ENCODE peak calls at places on chromosomes 13 and 19, in seven cellular contexts. H is HepG2; N is cardiac muscle cell; A is neuronal stem cell; K is CD4-positive, CD25-positive, alpha-beta regulatory T cell; D is adrenal gland; X is GM23338. P is an unnamed sample.

GRCh38 chr19:7699003-7699402 is 2.9 kb downstream of the FCER2 start:
- DNase-seq in H (no peak), N (no peak), A (no peak), K (no peak), D (no peak), X (no peak), P (no peak)

GRCh38 chr13:24107955-24108614 is 52.4 kb upstream of the SPATA13 start:
- DNase-seq in H (no peak), N (no peak), A (no peak), K (no peak), D (no peak), X (peak; percentile 43), P (no peak)

GRCh38 chr13:23695711-23696512 is 125.7 kb downstream of the TNFRSF19 start:
- DNase-seq in H (no peak), N (no peak), A (no peak), K (peak; percentile 90), D (no peak), X (peak; percentile 67), P (peak; percentile 50)

GRCh38 chr13:93344048-93344447 is 117.4 kb downstream of the GPC6 start:
- DNase-seq in H (peak; percentile 54), N (no peak), A (no peak), K (no peak), D (no peak), X (no peak), P (no peak)

GRCh38 chr13:80814541-80814940 is 473.6 kb upstream of the SPRY2 start:
- DNase-seq in H (no peak), N (no peak), A (no peak), K (no peak), D (no peak), X (no peak), P (no peak)

GRCh38 chr19:9070066-9070465 is 16.8 kb upstream of the OR1M1 start:
- DNase-seq in H (no peak), N (no peak), A (peak; percentile 57), K (no peak), D (no peak), X (peak; percentile 74), P (no peak)

GRCh38 chr19:45419396-45419795 is 4.3 kb downstream of the ERCC1 start:
- DNase-seq in H (no peak), N (no peak), A (no peak), K (peak; percentile 58), D (no peak), X (no peak), P (no peak)

GRCh38 chr19:7502552-7502951 is 13.4 kb upstream of the ZNF358 start:
- DNase-seq in H (no peak), N (no peak), A (no peak), K (no peak), D (no peak), X (no peak), P (no peak)

GRCh38 chr19:50482886-50483285 is 6.2 kb upstream of the GARIN5A start:
- DNase-seq in H (no peak), N (no peak), A (no peak), K (no peak), D (no peak), X (no peak), P (no peak)

GRCh38 chr19:47754206-47755064 is 9.1 kb downstream of the NOP53 start:
- DNase-seq in H (no peak), N (no peak), A (no peak), K (no peak), D (no peak), X (no peak), P (no peak)

GRCh38 chr19:45528149-45528743 is 21.0 kb downstream of the VASP start:
- DNase-seq in H (no peak), N (no peak), A (no peak), K (no peak), D (no peak), X (peak; percentile 85), P (peak; percentile 66)

GRCh38 chr13:29754486-29754806 is 96.0 kb downstream of the UBL3 start:
- DNase-seq in H (peak; percentile 47), N (no peak), A (peak; percentile 11), K (peak; percentile 30), D (no peak), X (peak; percentile 79), P (no peak)

GRCh38 chr13:42745655-42746054 is 35.7 kb upstream of the FAM216B start:
- DNase-seq in H (no peak), N (no peak), A (no peak), K (no peak), D (no peak), X (no peak), P (no peak)

GRCh38 chr19:6811906-6812305 is 39.4 kb downstream of the VAV1 start:
- DNase-seq in H (peak; percentile 31), N (no peak), A (no peak), K (peak; percentile 38), D (no peak), X (peak; percentile 66), P (peak; percentile 40)

GRCh38 chr19:14187586-14187985 is 18.4 kb downstream of the ADGRL1 start:
- DNase-seq in H (no peak), N (no peak), A (no peak), K (no peak), D (no peak), X (no peak), P (no peak)

GRCh38 chr19:44278181-44278690 is 18.6 kb downstream of the ZNF233 start:
- DNase-seq in H (no peak), N (no peak), A (no peak), K (no peak), D (no peak), X (no peak), P (no peak)

GRCh38 chr13:97266328-97266727 is 44.2 kb downstream of the MBNL2 start:
- DNase-seq in H (no peak), N (peak; percentile 60), A (no peak), K (no peak), D (no peak), X (peak; percentile 47), P (no peak)

GRCh38 chr13:92833071-92833470 is 393.5 kb upstream of the GPC6 start:
- DNase-seq in H (no peak), N (no peak), A (no peak), K (no peak), D (no peak), X (no peak), P (no peak)

GRCh38 chr13:113941571-113942191 is 32.2 kb downstream of the C13orf46 start:
- DNase-seq in H (no peak), N (no peak), A (no peak), K (no peak), D (no peak), X (no peak), P (peak; percentile 66)

GRCh38 chr13:53005631-53006030 is 23.0 kb upstream of the OLFM4 start:
- DNase-seq in H (no peak), N (no peak), A (no peak), K (no peak), D (no peak), X (no peak), P (no peak)
- H3K4me1 ChIP-seq in H (peaks cover 2% of the 10 kb centered on the region), N (no peaks in the 10 kb centered on the region), A (no peaks in the 10 kb centered on the region), K (no peaks in the 10 kb centered on the region), D (no peaks in the 10 kb centered on the region), X (no peaks in the 10 kb centered on the region), P (peaks cover 3% of the 10 kb centered on the region)

DNA sequence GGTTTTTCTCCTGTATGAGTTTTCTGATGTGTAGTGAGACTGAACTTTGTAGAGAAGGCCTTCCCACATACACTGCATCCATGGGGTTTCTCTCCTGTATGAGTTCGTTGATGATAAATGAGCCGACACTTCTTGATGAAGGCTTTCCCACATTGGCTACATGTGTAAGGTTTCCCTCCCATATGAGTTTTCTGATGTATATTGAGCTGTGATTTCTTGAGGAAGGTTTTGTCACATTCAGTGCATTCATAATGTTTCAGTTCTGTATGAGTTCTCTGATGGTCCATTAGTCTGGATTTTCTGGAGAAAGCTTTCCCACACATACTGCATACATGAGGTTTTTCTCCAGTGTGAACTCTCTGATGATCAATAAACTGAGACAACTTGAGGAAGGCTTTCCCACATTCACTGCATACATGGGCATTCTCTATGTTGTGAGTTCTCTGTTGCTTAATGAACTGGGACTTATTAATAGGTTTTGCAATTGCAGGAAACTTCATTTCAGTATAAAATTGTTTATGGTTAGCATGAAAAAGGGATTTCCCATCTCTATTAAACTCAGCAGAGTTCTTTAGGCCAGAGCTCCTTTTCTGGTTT is 7.5 kb upstream of the ZNF350 start:
- DNase-seq in H (no peak), N (no peak), A (no peak), K (no peak), D (no peak), X (no peak), P (no peak)
- H3K4me3 ChIP-seq in H (no peak overlapping the region), N (no peak overlapping the region), A (no peak overlapping the region), K (peak overlapping the region; percentile 40), D (no peak overlapping the region), X (no peak overlapping the region), P (no peak overlapping the region)

GRCh38 chr19:40323705-40324104 is 24.5 kb downstream of the C19orf47 start:
- DNase-seq in H (no peak), N (no peak), A (no peak), K (no peak), D (no peak), X (no peak), P (no peak)
- H3K27ac ChIP-seq in H (no peak overlapping the region), N (no peak overlapping the region), A (no peak overlapping the region), K (no peak overlapping the region), D (no peak overlapping the region), X (no peak overlapping the region), P (no peak overlapping the region)

DNA sequence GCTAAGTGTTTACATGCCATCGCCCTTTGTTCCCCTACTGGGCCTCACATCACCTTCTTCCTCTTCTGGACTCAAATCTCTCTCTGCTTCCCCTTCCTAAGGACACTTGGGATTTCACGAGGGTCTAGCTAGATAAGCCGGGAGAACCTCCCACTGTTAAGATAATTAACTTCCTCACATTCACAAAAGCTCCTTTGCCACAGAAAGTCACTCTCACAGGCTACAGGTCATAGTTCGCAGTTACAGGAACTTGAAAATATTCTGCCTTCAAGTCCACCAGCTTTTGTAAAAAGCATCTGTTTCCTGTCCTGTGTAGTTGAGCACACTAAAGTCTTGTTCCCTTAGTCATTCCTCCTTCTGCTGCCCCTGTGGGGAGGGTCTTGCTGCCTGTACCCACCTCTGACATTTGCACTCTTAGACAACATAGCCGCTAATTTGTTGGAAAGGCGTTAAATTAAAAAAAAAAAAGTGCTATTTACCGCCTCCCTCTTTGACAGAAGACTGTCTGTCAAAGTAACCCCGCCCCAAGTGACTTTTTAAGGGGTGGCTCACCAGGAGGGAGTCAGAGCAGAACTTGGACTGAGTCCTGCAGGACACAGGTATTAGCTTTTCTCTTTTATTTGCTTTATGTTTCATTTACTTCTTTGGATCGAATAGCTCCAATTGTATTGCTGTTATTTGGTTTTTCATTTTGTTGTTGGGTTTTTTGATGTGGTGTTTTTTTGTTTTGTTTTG is 26.8 kb upstream of the CEACAM21 start:
- DNase-seq in H (no peak), N (no peak), A (peak; percentile 37), K (peak; percentile 91), D (no peak), X (peak; percentile 55), P (peak; percentile 58)
- H3K4me1 ChIP-seq in H (peaks cover 9% of the 10 kb centered on the region), N (no peaks in the 10 kb centered on the region), A (peaks cover 15% of the 10 kb centered on the region), K (peaks cover 77% of the 10 kb centered on the region), D (no peaks in the 10 kb centered on the region), X (peaks cover 28% of the 10 kb centered on the region), P (no peaks in the 10 kb centered on the region)

DNA sequence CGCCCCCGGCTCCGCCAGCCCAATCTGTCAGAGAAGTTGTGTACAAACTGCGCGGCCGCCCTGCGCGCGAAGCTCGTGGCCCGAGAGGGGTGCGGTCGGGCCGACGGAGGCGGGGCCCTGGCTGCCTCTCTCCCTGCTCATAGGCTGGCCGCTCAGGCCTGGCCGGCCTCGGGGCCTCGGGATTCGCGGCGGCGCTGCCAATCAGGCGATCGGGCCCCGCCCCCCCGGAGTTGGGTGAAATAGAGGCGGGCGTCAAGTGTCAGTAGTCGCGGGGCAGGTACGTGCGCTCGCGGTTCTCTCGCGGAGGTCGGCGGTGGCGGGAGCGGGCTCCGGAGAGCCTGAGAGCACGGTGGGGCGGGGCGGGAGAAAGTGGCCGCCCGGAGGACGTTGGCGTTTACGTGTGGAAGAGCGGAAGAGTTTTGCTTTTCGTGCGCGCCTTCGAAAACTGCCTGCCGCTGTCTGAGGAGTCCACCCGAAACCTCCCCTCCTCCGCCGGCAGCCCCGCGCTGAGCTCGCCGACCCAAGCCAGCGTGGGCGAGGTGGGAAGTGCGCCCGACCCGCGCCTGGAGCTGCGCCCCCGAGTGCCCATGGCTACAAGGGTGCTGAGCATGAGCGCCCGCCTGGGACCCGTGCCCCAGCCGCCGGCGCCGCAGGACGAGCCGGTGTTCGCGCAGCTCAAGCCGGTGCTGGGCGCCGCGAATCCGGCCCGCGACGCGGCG is at the start of gene KLF5:
- DNase-seq in H (peak; percentile 85), N (peak; percentile 98), A (peak; percentile 94), K (peak; percentile 96), D (peak; percentile 96), X (peak; percentile 97), P (peak; percentile 97)
- H3K4me3 ChIP-seq in H (peak within 1 kb of the TSS; percentile 87), N (peak within 1 kb of the TSS; percentile 56), A (peak within 1 kb of the TSS; percentile 60), K (peak within 1 kb of the TSS; percentile 46), D (no peak within 1 kb of the TSS), X (peak within 1 kb of the TSS; percentile 58), P (peak within 1 kb of the TSS; percentile 90)

P was measured in small intestine.